ENCODE peak calls at places on chromosomes 16 and 17, in six cellular contexts. P is A549, A is pancreas, W is mesenchymal stem cell, O is spleen, X is aorta. S is an unnamed sample.

GRCh38 chr17:38592487-38592886 is 13.3 kb downstream of the SRCIN1 start:
- DNase-seq in P (no peak), A (no peak), W (no peak), O (no peak), X (no peak), S (no peak)

GRCh38 chr17:42266918-42267766 is 9.0 kb downstream of the STAT5B start:
- DNase-seq in P (peak; percentile 79), A (no peak), W (peak; percentile 100), O (no peak), X (no peak), S (no peak)

GRCh38 chr16:67177743-67178699 is 5.7 kb downstream of the MATCAP1 start:
- DNase-seq in P (peak; percentile 57), A (peak; percentile 94), W (peak; percentile 74), O (peak; percentile 89), X (peak; percentile 85), S (peak; percentile 93)

GRCh38 chr17:640436-640835 is 74.2 kb downstream of the VPS53 start:
- DNase-seq in P (no peak), A (no peak), W (no peak), O (no peak), X (no peak), S (no peak)

GRCh38 chr17:10653987-10654386 is 3.1 kb downstream of the MYH3 start:
- DNase-seq in P (no peak), A (no peak), W (no peak), O (no peak), X (no peak), S (no peak)

GRCh38 chr17:73104450-73104849 is 12.0 kb upstream of the SLC39A11 start:
- DNase-seq in P (no peak), A (no peak), W (no peak), O (no peak), X (no peak), S (no peak)

GRCh38 chr17:43352579-43352978 is 46.2 kb upstream of the ARL4D start:
- DNase-seq in P (no peak), A (no peak), W (no peak), O (no peak), X (no peak), S (no peak)

GRCh38 chr16:30948956-30949654 is at the start of gene ORAI3:
- DNase-seq in P (peak; percentile 53), A (peak; percentile 67), W (peak; percentile 82), O (peak; percentile 97), X (peak; percentile 93), S (peak; percentile 91)

GRCh38 chr17:34249497-34249877 is 5.6 kb upstream of the CCL2 start:
- DNase-seq in P (no peak), A (no peak), W (no peak), O (no peak), X (no peak), S (no peak)

GRCh38 chr17:27904534-27904933 is 11.4 kb upstream of the LYRM9 start:
- DNase-seq in P (no peak), A (no peak), W (no peak), O (no peak), X (no peak), S (no peak)

GRCh38 chr17:77709594-77709993 is 248.9 kb upstream of the TNRC6C start:
- DNase-seq in P (no peak), A (no peak), W (no peak), O (no peak), X (no peak), S (no peak)

GRCh38 chr16:10391339-10391738 is 5.5 kb downstream of the ATF7IP2 start:
- DNase-seq in P (no peak), A (no peak), W (no peak), O (no peak), X (no peak), S (no peak)

GRCh38 chr17:51079049-51079448 is 41.6 kb downstream of the SPAG9 start:
- DNase-seq in P (no peak), A (no peak), W (no peak), O (no peak), X (no peak), S (no peak)

GRCh38 chr16:1707193-1707790 is 1.3 kb downstream of the MAPK8IP3 start:
- DNase-seq in P (no peak), A (peak; percentile 48), W (peak; percentile 62), O (peak; percentile 70), X (no peak), S (no peak)

GRCh38 chr16:68402748-68403040 is 45.6 kb downstream of the SMPD3 start:
- DNase-seq in P (no peak), A (no peak), W (no peak), O (no peak), X (peak; percentile 9), S (no peak)

GRCh38 chr16:69150146-69150865 is 17.9 kb downstream of the UTP4 start:
- DNase-seq in P (peak; percentile 77), A (peak; percentile 55), W (peak; percentile 81), O (no peak), X (no peak), S (no peak)

GRCh38 chr16:61616088-61616487 is 420.1 kb downstream of the CDH8 start:
- DNase-seq in P (no peak), A (no peak), W (no peak), O (no peak), X (no peak), S (no peak)

GRCh38 chr17:19418312-19418992 is 7.4 kb downstream of the RNF112 start:
- DNase-seq in P (no peak), A (peak; percentile 21), W (peak; percentile 53), O (no peak), X (no peak), S (no peak)

GRCh38 chr16:692356-693108 is 2.3 kb upstream of the WDR24 start:
- DNase-seq in P (no peak), A (no peak), W (no peak), O (no peak), X (no peak), S (no peak)

GRCh38 chr17:50064253-50064991 is 8.5 kb downstream of the ITGA3 start:
- DNase-seq in P (peak; percentile 94), A (no peak), W (peak; percentile 98), O (peak; percentile 75), X (peak; percentile 93), S (peak; percentile 82)

GRCh38 chr16:84240455-84240854 is 643 bp upstream of the KCNG4 start:
- DNase-seq in P (no peak), A (no peak), W (no peak), O (no peak), X (no peak), S (no peak)

GRCh38 chr17:8448310-8448709 is 12.6 kb downstream of the NDEL1 start:
- DNase-seq in P (no peak), A (no peak), W (no peak), O (no peak), X (no peak), S (no peak)

GRCh38 chr17:18857864-18858566 is at the start of gene PRPSAP2:
- DNase-seq in P (peak; percentile 96), A (peak; percentile 93), W (peak; percentile 92), O (peak; percentile 100), X (peak; percentile 98), S (peak; percentile 99)

GRCh38 chr17:75261336-75262111 is at the start of the genes GGA3 and MRPS7:
- DNase-seq in P (peak; percentile 95), A (peak; percentile 94), W (peak; percentile 95), O (peak; percentile 99), X (peak; percentile 99), S (peak; percentile 98)

GRCh38 chr16:25089346-25089745 is 22.2 kb upstream of the LCMT1 start:
- DNase-seq in P (no peak), A (no peak), W (no peak), O (no peak), X (no peak), S (no peak)

GRCh38 chr17:19978206-19978802 is 676 bp upstream of the AKAP10 start:
- DNase-seq in P (no peak), A (no peak), W (peak; percentile 11), O (peak; percentile 84), X (no peak), S (no peak)

GRCh38 chr17:54172654-54173316 is 350.1 kb downstream of the KIF2B start:
- DNase-seq in P (peak; percentile 5), A (peak; percentile 21), W (peak; percentile 3), O (no peak), X (no peak), S (no peak)

GRCh38 chr17:40098846-40099626 is 1.4 kb downstream of the NR1D1 start:
- DNase-seq in P (peak; percentile 99), A (peak; percentile 100), W (peak; percentile 99), O (peak; percentile 100), X (peak; percentile 100), S (peak; percentile 100)
- H3K4me1 ChIP-seq in P (peaks cover 53% of the 10 kb centered on the region), A (peaks cover 43% of the 10 kb centered on the region), W (peaks cover 23% of the 10 kb centered on the region), O (peaks cover 98% of the 10 kb centered on the region), X (no peaks in the 10 kb centered on the region), S (peaks cover 66% of the 10 kb centered on the region)

GRCh38 chr17:7363311-7363710 is 8.4 kb downstream of the TMEM95 start:
- DNase-seq in P (no peak), A (no peak), W (no peak), O (no peak), X (no peak), S (no peak)
- H3K4me1 ChIP-seq in P (peaks cover 7% of the 10 kb centered on the region), A (no peaks in the 10 kb centered on the region), W (peaks cover 1% of the 10 kb centered on the region), O (no peaks in the 10 kb centered on the region), X (no peaks in the 10 kb centered on the region), S (no peaks in the 10 kb centered on the region)

DNA sequence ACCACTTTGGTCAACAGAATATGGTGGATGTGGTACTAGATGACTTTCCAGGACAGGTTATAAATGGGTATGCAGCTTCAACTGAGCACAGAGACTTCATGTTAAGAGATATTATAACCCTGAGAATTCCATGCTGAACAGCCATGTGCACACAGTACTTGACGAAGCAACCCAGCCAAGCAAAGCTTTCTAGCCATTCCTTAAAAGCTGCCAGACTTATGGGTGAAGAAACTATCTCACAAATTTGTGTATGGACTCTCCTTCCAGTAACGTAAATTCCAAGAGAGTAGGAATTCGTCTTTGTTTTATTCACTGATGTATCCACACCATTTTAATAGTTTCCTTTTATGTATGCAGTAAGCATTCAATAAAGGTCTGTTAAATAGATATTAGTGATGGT is 76.1 kb downstream of the KANSL1 start:
- DNase-seq in P (no peak), A (no peak), W (no peak), O (no peak), X (no peak), S (no peak)
- H3K4me1 ChIP-seq in P (peaks cover 16% of the 10 kb centered on the region), A (peaks cover 21% of the 10 kb centered on the region), W (peaks cover 7% of the 10 kb centered on the region), O (peaks cover 68% of the 10 kb centered on the region), X (peaks cover 10% of the 10 kb centered on the region), S (peaks cover 32% of the 10 kb centered on the region)

DNA sequence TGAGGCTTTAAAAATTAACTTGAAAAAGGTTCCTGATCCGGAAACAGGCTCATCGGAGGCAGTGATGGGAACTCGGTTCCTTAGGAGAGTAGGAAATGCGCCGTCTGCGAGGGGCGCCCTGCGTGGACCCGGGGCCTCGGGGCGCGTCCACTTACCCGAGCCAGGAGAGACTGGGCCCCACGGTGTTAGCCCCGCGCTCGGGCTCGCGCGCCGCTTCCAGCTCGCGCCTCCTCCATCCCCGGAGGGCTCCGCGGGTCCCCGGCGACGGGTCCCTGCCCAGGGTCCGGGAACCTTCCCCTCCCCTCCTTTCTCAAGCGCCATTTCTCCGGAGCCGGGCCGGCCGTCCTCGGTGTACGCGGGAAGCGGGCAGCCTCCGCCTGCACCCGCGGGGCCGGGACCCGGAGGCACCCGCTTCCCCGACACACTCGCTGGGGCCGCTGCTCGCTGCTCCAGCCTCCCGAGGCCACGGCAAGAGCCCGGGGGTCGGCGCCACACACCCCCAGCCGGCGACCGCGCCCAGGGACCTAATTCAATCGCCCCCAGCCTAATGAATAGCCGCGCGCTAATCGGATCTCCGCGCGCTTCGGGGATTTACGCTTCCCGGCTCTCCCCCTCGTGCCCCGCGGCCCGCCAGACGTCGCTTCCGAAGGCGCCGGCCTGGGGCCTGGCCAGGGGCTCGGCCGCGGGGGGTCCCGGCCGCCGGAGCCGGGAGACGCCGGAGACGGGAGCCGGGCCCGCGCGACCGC is 2.2 kb upstream of the BAHCC1 start:
- DNase-seq in P (peak; percentile 39), A (peak; percentile 52), W (no peak), O (no peak), X (no peak), S (no peak)
- H3K4me1 ChIP-seq in P (peaks cover 34% of the 10 kb centered on the region), A (peaks cover 25% of the 10 kb centered on the region), W (peaks cover 41% of the 10 kb centered on the region), O (peaks cover 99% of the 10 kb centered on the region), X (no peaks in the 10 kb centered on the region), S (peaks cover 46% of the 10 kb centered on the region)